ENCODE peak calls at places on chromosomes 5 and 9, in nine cellular contexts. U is NCI-H1417 treated with DMSO at 0.1 percent for 48 hours, O is uterus, N is DMS79, Y is NB4, J is ELR, T is left ventricle myocardium inferior, G is frontal cortex, F is GM03348. S is an unnamed sample.

GRCh38 chr5:66608501-66608900 is 12.3 kb downstream of the MAST4 start:
- DNase-seq in U (no peak), O (no peak), N (no peak), Y (no peak), J (no peak), T (no peak), G (no peak), F (no peak), S (no peak)

GRCh38 chr5:68954618-68954910 is 139.2 kb upstream of the SLC30A5 start:
- DNase-seq in U (no peak), O (no peak), N (no peak), Y (no peak), J (no peak), T (no peak), G (no peak), F (no peak), S (no peak)

GRCh38 chr5:11040345-11040744 is 279.3 kb upstream of the DAP start:
- DNase-seq in U (no peak), O (no peak), N (no peak), Y (no peak), J (no peak), T (no peak), G (no peak), F (no peak), S (no peak)

GRCh38 chr9:85600675-85601263 is 141.0 kb downstream of the AGTPBP1 start:
- DNase-seq in U (no peak), O (no peak), N (no peak), Y (peak; percentile 2), J (no peak), T (peak; percentile 17), G (no peak), F (no peak), S (no peak)

GRCh38 chr5:133878236-133878555 is 90.2 kb downstream of the C5orf15 start:
- DNase-seq in U (no peak), O (no peak), N (no peak), Y (no peak), J (no peak), T (no peak), G (no peak), F (no peak), S (no peak)

GRCh38 chr5:179268399-179268952 is 76.8 kb downstream of the ADAMTS2 start:
- DNase-seq in U (no peak), O (peak; percentile 13), N (no peak), Y (no peak), J (no peak), T (peak; percentile 13), G (no peak), F (no peak), S (no peak)

GRCh38 chr9:73515216-73515615 is 363.6 kb downstream of the ANXA1 start:
- DNase-seq in U (no peak), O (no peak), N (no peak), Y (no peak), J (peak; percentile 1), T (no peak), G (no peak), F (no peak), S (no peak)

GRCh38 chr9:22210262-22210661 is 201.2 kb upstream of the CDKN2B start:
- DNase-seq in U (no peak), O (no peak), N (no peak), Y (no peak), J (peak; percentile 76), T (no peak), G (no peak), F (no peak), S (no peak)

GRCh38 chr5:65913519-65913918 is 12.9 kb upstream of the ERBIN start:
- DNase-seq in U (no peak), O (no peak), N (no peak), Y (no peak), J (no peak), T (no peak), G (no peak), F (no peak), S (no peak)

GRCh38 chr5:114317751-114318150 is 44.1 kb upstream of the KCNN2 start:
- DNase-seq in U (no peak), O (no peak), N (no peak), Y (no peak), J (no peak), T (no peak), G (no peak), F (no peak), S (no peak)

GRCh38 chr5:81925012-81925411 is 46.8 kb upstream of the ATG10 start:
- DNase-seq in U (no peak), O (no peak), N (no peak), Y (no peak), J (no peak), T (no peak), G (no peak), F (no peak), S (no peak)

GRCh38 chr9:138048184-138048583 is 170.6 kb downstream of the CACNA1B start:
- DNase-seq in U (no peak), O (no peak), N (no peak), Y (peak; percentile 41), J (no peak), T (no peak), G (no peak), F (no peak), S (no peak)

GRCh38 chr9:93576296-93577044 is at the start of gene PHF2:
- DNase-seq in U (no peak), O (no peak), N (no peak), Y (peak; percentile 37), J (peak; percentile 36), T (no peak), G (peak; percentile 84), F (peak; percentile 82), S (no peak)

GRCh38 chr5:31165729-31166128 is 27.8 kb upstream of the CDH6 start:
- DNase-seq in U (no peak), O (no peak), N (no peak), Y (no peak), J (no peak), T (no peak), G (no peak), F (no peak), S (no peak)

GRCh38 chr5:157574456-157575095 is 999 bp downstream of the ADAM19 start:
- DNase-seq in U (no peak), O (peak; percentile 39), N (no peak), Y (no peak), J (peak; percentile 65), T (no peak), G (no peak), F (peak; percentile 33), S (no peak)

GRCh38 chr9:8649157-8649556 is 849.6 kb upstream of the DMAC1 start:
- DNase-seq in U (no peak), O (no peak), N (no peak), Y (peak; percentile 52), J (no peak), T (no peak), G (no peak), F (no peak), S (no peak)

GRCh38 chr9:132784286-132784820 is 93.7 kb downstream of the AK8 start:
- DNase-seq in U (no peak), O (no peak), N (no peak), Y (no peak), J (no peak), T (no peak), G (no peak), F (no peak), S (no peak)

GRCh38 chr5:6261668-6262067 is 116.7 kb downstream of the MED10 start:
- DNase-seq in U (no peak), O (no peak), N (no peak), Y (no peak), J (no peak), T (no peak), G (no peak), F (no peak), S (no peak)

GRCh38 chr5:124952566-124952965 is 206.1 kb upstream of the ZNF608 start:
- DNase-seq in U (no peak), O (no peak), N (no peak), Y (no peak), J (no peak), T (no peak), G (no peak), F (no peak), S (no peak)

GRCh38 chr9:124218438-124219289 is 39.1 kb upstream of the NEK6 start:
- DNase-seq in U (no peak), O (no peak), N (no peak), Y (peak; percentile 95), J (peak; percentile 77), T (no peak), G (no peak), F (peak; percentile 66), S (no peak)